ENCODE peak calls at places on chromosome 18, in nine cellular contexts. X is PC-9, B is GM12865, D is endothelial cell of umbilical vein, H is thoracic aorta, I is AG10803, Q is fibroblast of lung, S is spleen, F is fibroblast of mammary gland. L is an unnamed sample.

GRCh38 chr18:59189746-59190145 is 30.2 kb upstream of the GRP start:
- DNase-seq in S (no peak), I (peak), Q (no peak), B (no peak), H (no peak), F (peak), X (no peak), D (no peak), L (no peak)

GRCh38 chr18:36440614-36441013 is 143.1 kb downstream of the FHOD3 start:
- DNase-seq in Q (peak), D (no peak), B (no peak), S (no peak), X (peak), F (no peak), I (peak), H (no peak), L (no peak)

GRCh38 chr18:67359868-67360838 is 156.4 kb downstream of the DSEL start:
- DNase-seq in B (peak), H (peak), Q (peak), X (peak), I (peak), F (peak), D (peak), S (no peak), L (peak)

GRCh38 chr18:34120294-34120693 is 104.4 kb downstream of the NOL4 start:
- DNase-seq in D (no peak), S (no peak), I (no peak), B (no peak), Q (peak), H (no peak), F (no peak), X (no peak), L (no peak)

GRCh38 chr18:11040823-11041712 is 108.3 kb downstream of the PIEZO2 start:
- DNase-seq in I (peak), S (no peak), D (peak), F (peak), Q (peak), B (peak), X (peak), H (no peak), L (peak)

GRCh38 chr18:60978338-60978737 is 354.9 kb upstream of the CDH20 start:
- DNase-seq in X (peak), I (peak), H (no peak), B (no peak), Q (peak), D (peak), F (peak), S (no peak), L (peak)

GRCh38 chr18:31508781-31509180 is 10.8 kb downstream of the DSG2 start:
- DNase-seq in Q (peak), S (no peak), F (no peak), H (no peak), X (no peak), I (no peak), B (no peak), D (no peak), L (no peak)

GRCh38 chr18:79625195-79625923 is 54.2 kb upstream of the CTDP1 start:
- DNase-seq in X (no peak), Q (no peak), S (peak), D (peak), H (no peak), I (no peak), F (no peak), B (peak), L (no peak)

GRCh38 chr18:22032392-22032961 is 136.9 kb upstream of the GATA6 start:
- DNase-seq in H (no peak), B (peak), D (peak), S (no peak), I (peak), X (peak), F (peak), Q (peak), L (peak)

GRCh38 chr18:76496200-76496890 is 1.3 kb upstream of the ZNF516 start:
- DNase-seq in I (peak), B (peak), X (peak), F (peak), D (no peak), H (no peak), S (peak), Q (peak), L (peak)

GRCh38 chr18:10973579-10974260 is 175.6 kb downstream of the PIEZO2 start:
- DNase-seq in H (no peak), B (peak), I (peak), S (no peak), F (peak), D (peak), X (no peak), Q (peak), L (peak)

GRCh38 chr18:75268206-75268605 is 57.6 kb downstream of the TSHZ1 start:
- DNase-seq in F (no peak), H (no peak), B (no peak), I (no peak), S (no peak), D (no peak), X (no peak), Q (no peak), L (no peak)

GRCh38 chr18:76144844-76145243 is 350.2 kb downstream of the ZNF516 start:
- DNase-seq in Q (no peak), S (no peak), B (no peak), I (no peak), X (no peak), F (no peak), D (no peak), H (no peak), L (no peak)

GRCh38 chr18:75167137-75167536 is 41.8 kb downstream of the PTGR3 start:
- DNase-seq in D (no peak), F (no peak), S (no peak), X (no peak), B (no peak), I (no peak), H (no peak), Q (no peak), L (no peak)

GRCh38 chr18:12308386-12309100 is 502 bp downstream of the TUBB6 start:
- DNase-seq in D (peak), F (peak), S (peak), Q (peak), X (peak), I (peak), H (peak), B (peak), L (peak)

GRCh38 chr18:21997207-21998143 is 171.9 kb upstream of the GATA6 start:
- DNase-seq in Q (peak), B (peak), F (peak), D (peak), H (no peak), X (no peak), I (peak), S (no peak), L (peak)

GRCh38 chr18:54119524-54120019 is 104.9 kb downstream of the MBD2 start:
- DNase-seq in D (peak), H (no peak), B (peak), F (peak), X (peak), S (no peak), Q (peak), I (peak), L (peak)

GRCh38 chr18:12287131-12287681 is 20.8 kb upstream of the TUBB6 start:
- DNase-seq in B (no peak), X (peak), H (no peak), I (no peak), S (peak), Q (no peak), D (no peak), F (no peak), L (no peak)

GRCh38 chr18:11506871-11507270 is 102.5 kb upstream of the SLC35G4 start:
- DNase-seq in B (no peak), H (no peak), D (no peak), Q (peak), S (no peak), I (no peak), F (no peak), X (no peak), L (no peak)

GRCh38 chr18:51361130-51361860 is 163.8 kb upstream of the MEX3C start:
- DNase-seq in I (no peak), Q (no peak), D (peak), H (no peak), F (peak), S (no peak), X (no peak), B (peak), L (peak)

GRCh38 chr18:58896268-58896667 is 31.6 kb downstream of the ZNF532 start:
- DNase-seq in I (no peak), F (no peak), B (peak), D (no peak), X (no peak), H (no peak), Q (no peak), S (no peak), L (no peak)

GRCh38 chr18:32057624-32058165 is 34.0 kb upstream of the RNF138 start:
- DNase-seq in I (no peak), H (no peak), Q (no peak), S (no peak), D (no peak), F (no peak), X (no peak), B (no peak), L (no peak)

GRCh38 chr18:48834421-48835011 is 116.2 kb downstream of the SMAD7 start:
- DNase-seq in F (peak), S (peak), B (peak), I (peak), Q (peak), X (peak), D (peak), H (peak), L (peak)

GRCh38 chr18:48835745-48836191 is 115.0 kb downstream of the SMAD7 start:
- DNase-seq in I (no peak), F (no peak), Q (no peak), H (no peak), S (peak), B (no peak), D (no peak), X (no peak), L (no peak)

GRCh38 chr18:48832961-48833700 is 117.6 kb downstream of the SMAD7 start:
- DNase-seq in H (no peak), Q (peak), F (peak), I (peak), B (peak), S (peak), D (no peak), X (peak), L (peak)

GRCh38 chr18:48835119-48835518 is 115.6 kb downstream of the SMAD7 start:
- DNase-seq in H (no peak), F (no peak), B (peak), I (no peak), D (no peak), S (peak), Q (no peak), X (no peak), L (no peak)

DNA sequence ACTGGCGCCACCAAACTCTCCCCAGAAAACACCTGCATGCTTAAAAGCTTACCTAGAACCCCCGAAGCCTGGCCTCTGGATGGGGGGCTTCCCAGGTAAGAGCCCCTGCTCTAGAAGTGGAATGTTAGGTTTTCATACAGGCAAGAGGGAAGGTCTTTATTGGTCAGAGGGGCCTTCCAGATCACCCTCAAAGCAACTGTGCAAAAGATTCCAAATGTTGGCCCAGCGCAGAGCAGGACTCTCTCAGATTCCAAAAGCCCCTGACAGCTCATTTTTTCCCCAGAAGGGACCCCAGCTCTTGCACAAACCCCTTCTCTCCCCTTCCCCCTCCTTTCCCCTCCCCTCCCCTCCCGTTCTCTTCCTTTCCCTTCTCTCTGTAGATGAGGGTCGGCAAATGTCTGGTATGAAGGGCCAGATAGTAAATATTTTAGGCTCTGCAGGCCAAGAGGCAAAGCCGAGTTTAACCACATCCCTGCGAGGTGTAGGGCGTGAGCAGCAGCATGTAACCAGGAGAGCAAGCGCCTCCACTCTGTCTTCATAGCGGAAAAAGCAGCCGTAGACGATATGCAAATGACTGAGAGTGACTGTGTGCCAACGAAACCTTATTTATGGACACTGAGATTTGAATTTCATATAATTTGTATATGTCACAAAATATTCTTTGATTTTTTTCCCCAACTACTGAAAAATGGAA is 116.9 kb downstream of the SMAD7 start:
- DNase-seq in D (no peak), F (peak), I (no peak), X (no peak), B (peak), Q (peak), S (peak), H (no peak), L (peak)
- H3K4me3 ChIP-seq in D (no peak), F (peak), I (no peak), X (peak), B (peak), Q (no peak), S (peak), H (peak), L (no peak)

GRCh38 chr18:5600376-5601071 is 56.7 kb upstream of the EPB41L3 start:
- DNase-seq in H (no peak), I (peak), S (no peak), F (peak), D (peak), X (no peak), Q (no peak), B (no peak), L (peak)
- TF ChIP-seq CTCF in H (no peak), I (peak), S (peak), F (peak), D (peak), X (peak), Q (peak), B (peak), L (peak)

DNA sequence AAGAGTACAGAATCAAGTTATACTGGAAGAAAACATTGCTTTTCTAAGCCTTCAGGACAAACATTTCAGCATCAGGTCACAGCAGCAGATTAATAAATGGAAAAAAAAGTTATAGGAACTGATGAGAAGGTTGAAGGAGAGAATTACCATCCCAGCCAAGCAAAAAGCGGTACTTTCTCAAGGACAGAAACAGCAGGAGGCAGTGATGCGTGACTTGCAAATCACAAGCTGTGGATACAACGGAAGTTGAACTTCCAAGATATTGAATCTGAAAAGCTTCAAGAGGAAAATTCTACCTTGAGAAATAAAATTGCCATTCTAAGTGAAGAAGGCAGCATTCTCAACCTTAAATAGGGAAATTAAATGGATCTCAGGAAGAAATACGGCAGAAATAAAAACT is 18.5 kb upstream of the SERPINB12 start:
- DNase-seq in S (no peak), Q (no peak), F (peak), H (no peak), X (no peak), B (no peak), I (peak), D (no peak), L (no peak)
- H3K4me3 ChIP-seq in S (no peak), Q (no peak), F (no peak), H (no peak), X (no peak), B (no peak), I (no peak), D (no peak), L (no peak)

DNA sequence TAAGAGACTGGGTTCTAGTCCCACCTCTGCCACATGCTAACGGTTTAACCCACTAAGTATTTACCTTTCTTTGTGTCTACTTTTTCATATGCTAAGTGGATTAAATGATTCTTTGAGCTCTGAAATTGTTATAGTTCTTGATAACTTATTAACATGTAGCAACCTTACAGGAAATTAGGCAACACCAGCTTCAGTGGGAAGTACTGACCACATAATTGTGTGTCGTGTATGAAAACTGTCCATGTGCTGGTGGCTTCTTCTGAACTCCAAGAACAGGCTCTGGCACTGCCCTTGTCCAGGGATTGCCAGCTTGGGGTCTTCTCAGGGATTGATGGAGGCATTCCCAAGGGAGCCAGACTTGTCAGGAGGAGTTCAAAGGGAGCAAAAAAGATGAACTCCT is 427.7 kb downstream of the TGIF1 start:
- DNase-seq in X (no peak), D (no peak), I (peak), F (peak), Q (no peak), H (no peak), B (no peak), S (no peak), L (no peak)
- TF ChIP-seq CTCF in X (no peak), D (no peak), I (no peak), F (no peak), Q (no peak), H (no peak), B (no peak), S (no peak), L (no peak)

DNA sequence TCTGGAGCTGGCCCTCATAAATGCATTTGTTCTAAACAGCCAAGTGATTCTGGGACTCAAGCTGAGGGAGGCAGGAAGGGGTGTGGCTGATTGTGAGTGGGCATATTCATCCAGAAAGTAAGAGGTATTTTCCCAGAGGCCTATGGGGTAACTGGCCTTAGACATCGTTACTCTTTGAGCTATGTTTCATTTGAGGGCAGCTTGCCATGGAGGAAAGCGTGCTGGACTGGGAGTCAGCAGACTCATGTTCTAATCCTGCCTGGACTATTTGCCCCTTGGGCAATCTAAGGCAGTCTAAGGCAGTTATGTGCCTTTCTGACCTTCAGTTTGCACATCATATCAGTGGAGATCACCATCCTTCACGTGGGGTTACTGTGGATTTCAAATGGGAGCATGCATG is 93.5 kb upstream of the SLC14A2 start:
- DNase-seq in Q (peak), S (no peak), H (peak), X (no peak), D (no peak), I (peak), F (peak), B (peak), L (peak)
- H3K4me3 ChIP-seq in Q (no peak), S (no peak), H (peak), X (no peak), D (no peak), I (no peak), F (no peak), B (no peak), L (no peak)

DNA sequence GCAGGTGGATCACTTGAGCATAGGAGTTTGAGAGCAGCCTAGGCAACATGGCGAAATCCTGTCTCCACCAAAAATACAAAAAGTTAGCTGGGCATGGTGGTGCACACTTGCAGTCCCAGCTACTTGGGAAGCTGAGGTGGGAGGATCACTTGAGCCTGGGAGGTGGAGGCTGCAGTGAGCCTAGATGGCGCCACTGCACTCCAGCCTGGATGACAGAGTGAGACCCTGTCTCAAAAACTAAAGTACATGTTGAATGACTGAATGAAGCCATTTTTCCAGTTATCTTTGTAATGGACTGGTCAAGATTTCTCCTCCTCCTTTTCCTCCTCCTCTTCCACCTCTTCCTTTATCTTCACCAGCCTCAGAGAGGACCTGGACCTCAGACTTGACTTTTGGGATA is 272.0 kb downstream of the SMAD2 start:
- DNase-seq in S (no peak), D (no peak), X (no peak), F (no peak), B (no peak), H (no peak), I (no peak), Q (no peak), L (no peak)
- TF ChIP-seq CTCF in S (no peak), D (no peak), X (no peak), F (no peak), B (no peak), H (no peak), I (no peak), Q (no peak), L (no peak)

GRCh38 chr18:23232331-23232730 is 97.0 kb downstream of the CABLES1 start:
- DNase-seq in F (no peak), Q (no peak), D (no peak), S (no peak), B (peak), X (no peak), I (no peak), H (no peak), L (no peak)

GRCh38 chr18:23235336-23235735 is 100.1 kb downstream of the CABLES1 start:
- DNase-seq in F (no peak), X (no peak), D (no peak), B (no peak), S (peak), Q (no peak), I (no peak), H (no peak), L (no peak)

GRCh38 chr18:23235860-23236259 is 100.6 kb downstream of the CABLES1 start:
- DNase-seq in I (no peak), F (no peak), X (no peak), H (no peak), D (no peak), B (no peak), Q (no peak), S (peak), L (no peak)

GRCh38 chr18:23236876-23237468 is 101.7 kb downstream of the CABLES1 start:
- DNase-seq in Q (no peak), H (no peak), F (no peak), X (no peak), S (peak), B (no peak), D (no peak), I (no peak), L (no peak)

DNA sequence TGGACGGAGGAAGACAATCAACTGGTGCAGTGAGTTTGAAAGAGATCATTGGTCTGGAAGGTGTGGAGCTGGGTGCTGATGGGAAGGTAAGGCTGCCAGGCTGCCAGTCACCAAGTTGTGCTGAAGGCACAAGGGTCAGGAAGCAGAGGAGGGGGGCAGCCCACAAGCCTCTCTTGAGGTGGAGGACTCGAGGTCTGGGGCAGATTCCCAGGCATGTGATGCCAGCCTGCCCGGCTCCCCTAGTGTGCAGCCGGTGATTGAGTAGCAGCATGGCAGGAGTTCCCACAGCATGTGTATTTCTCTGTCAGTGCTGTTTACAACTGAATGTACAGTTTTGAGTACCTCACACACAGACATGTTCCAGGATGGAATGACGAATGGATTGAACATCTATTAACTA is 99.3 kb downstream of the CABLES1 start:
- DNase-seq in D (no peak), H (no peak), X (no peak), F (no peak), S (no peak), Q (no peak), I (no peak), B (no peak), L (no peak)
- H3K4me3 ChIP-seq in D (no peak), H (no peak), X (no peak), F (no peak), S (no peak), Q (no peak), I (no peak), B (no peak), L (no peak)

L was measured in fibroblast of villous mesenchyme.